ENCODE peak calls at places on chromosomes 2 and 18, in five cellular contexts. I is AG08396; E is stimulated activated CD8-positive, alpha-beta memory T cell treated with anti-CD3 and anti-CD28 coated beads, Interleukin-7, amount 100 ng/mL, for 24 hours; L is sigmoid colon; T is endothelial cell of umbilical vein. F is an unnamed sample.

GRCh38 chr2:152632736-152633135 is 84.5 kb downstream of the PRPF40A start:
- DNase-seq in E (no peak), T (no peak), I (peak; percentile 24), L (no peak), F (no peak)

GRCh38 chr2:210167227-210167626 is 4.0 kb downstream of the KANSL1L start:
- DNase-seq in E (no peak), T (peak; percentile 22), L (no peak), I (no peak), F (no peak)

GRCh38 chr18:48222118-48222517 is 187.1 kb downstream of the ZBTB7C start:
- DNase-seq in E (no peak), L (no peak), I (no peak), T (no peak), F (no peak)

GRCh38 chr2:232897971-232898408 is 27.9 kb downstream of the SNORC start:
- DNase-seq in I (no peak), T (no peak), E (no peak), L (no peak), F (no peak)

GRCh38 chr2:70927138-70927537 is 8.6 kb upstream of the ATP6V1B1 start:
- DNase-seq in E (no peak), I (no peak), T (no peak), L (no peak), F (no peak)

GRCh38 chr2:232979871-232980461 is 33.1 kb downstream of the NGEF start:
- DNase-seq in T (no peak), L (no peak), I (peak; percentile 50), E (no peak), F (no peak)

GRCh38 chr2:222671259-222672067 is at the start of gene MOGAT1:
- DNase-seq in L (no peak), I (peak; percentile 60), E (no peak), T (no peak), F (peak; percentile 72)

GRCh38 chr18:73696171-73696570 is 451.5 kb downstream of the FBXO15 start:
- DNase-seq in E (no peak), L (no peak), T (no peak), I (no peak), F (no peak)

GRCh38 chr18:60506682-60507081 is 134.1 kb upstream of the MC4R start:
- DNase-seq in L (no peak), T (no peak), I (no peak), E (no peak), F (no peak)

GRCh38 chr2:223954401-223954800 is 2.9 kb upstream of the MRPL44 start:
- DNase-seq in I (peak; percentile 56), L (no peak), T (peak; percentile 24), E (no peak), F (no peak)

GRCh38 chr2:233901884-233902283 is 15.3 kb upstream of the TRPM8 start:
- DNase-seq in T (no peak), L (no peak), E (no peak), I (no peak), F (no peak)

GRCh38 chr2:212392048-212392447 is 146.6 kb downstream of the ERBB4 start:
- DNase-seq in E (no peak), L (no peak), I (no peak), T (no peak), F (no peak)

GRCh38 chr18:331231-331771 is 63.5 kb upstream of the THOC1 start:
- DNase-seq in I (no peak), E (no peak), L (no peak), T (no peak), F (no peak)

GRCh38 chr18:63363951-63364350 is 3.1 kb downstream of the KDSR start:
- DNase-seq in E (no peak), L (no peak), T (no peak), I (no peak), F (no peak)

F was measured in Right ventricle myocardium superior.